ENCODE peak calls at places on chromosomes 6 and 20, in nine cellular contexts. Q, E, L, K, O, X, U, V and M are unnamed samples.

GRCh38 chr6:69216127-69216526 is 580.7 kb downstream of the LMBRD1 start:
- DNase-seq in L (no peak), X (no peak), U (no peak), O (no peak), Q (no peak), V (no peak), K (no peak), E (no peak), M (no peak)

GRCh38 chr6:4459981-4460380 is 316.2 kb upstream of the CDYL start:
- DNase-seq in U (no peak), E (no peak), O (no peak), Q (no peak), K (no peak), L (no peak), X (no peak), V (no peak), M (no peak)

GRCh38 chr6:139776051-139776450 is 401.6 kb upstream of the CITED2 start:
- DNase-seq in L (peak), E (peak), Q (no peak), V (no peak), O (no peak), U (no peak), X (no peak), K (no peak), M (no peak)

GRCh38 chr6:129102741-129103140 is 219.8 kb downstream of the LAMA2 start:
- DNase-seq in Q (no peak), K (no peak), U (peak), V (no peak), X (no peak), O (no peak), E (no peak), L (no peak), M (no peak)

GRCh38 chr6:118377711-118378414 is 170.2 kb upstream of the PLN start:
- DNase-seq in X (no peak), U (no peak), L (peak), K (peak), E (no peak), Q (no peak), O (no peak), V (no peak), M (no peak)

GRCh38 chr20:38211200-38212097 is 46.4 kb upstream of the TGM2 start:
- DNase-seq in O (no peak), Q (no peak), L (no peak), K (no peak), V (no peak), E (no peak), U (no peak), X (peak), M (no peak)

GRCh38 chr20:24331939-24332338 is 137.5 kb upstream of the SYNDIG1 start:
- DNase-seq in E (no peak), K (no peak), O (no peak), Q (no peak), V (no peak), X (no peak), L (no peak), U (no peak), M (no peak)

GRCh38 chr20:49395659-49396058 is 86.8 kb downstream of the KCNB1 start:
- DNase-seq in U (no peak), K (no peak), E (no peak), V (no peak), X (no peak), Q (no peak), O (no peak), L (no peak), M (no peak)

GRCh38 chr20:6265204-6265904 is 142.5 kb upstream of the FERMT1 start:
- DNase-seq in U (peak), Q (peak), L (no peak), K (no peak), V (peak), X (peak), O (peak), E (peak), M (peak)

GRCh38 chr20:13464702-13465101 is 174.0 kb downstream of the TASP1 start:
- DNase-seq in L (no peak), Q (no peak), U (peak), V (no peak), X (peak), K (no peak), O (peak), E (no peak), M (no peak)

GRCh38 chr6:70675822-70676221 is 8.1 kb downstream of the SMAP1 start:
- DNase-seq in L (no peak), O (no peak), E (no peak), V (peak), Q (no peak), U (no peak), K (no peak), X (no peak), M (no peak)

GRCh38 chr20:18176318-18176785 is 38.7 kb downstream of the KAT14 start:
- DNase-seq in U (no peak), L (no peak), E (no peak), K (no peak), O (no peak), X (no peak), Q (no peak), V (no peak), M (no peak)

GRCh38 chr6:159169557-159170332 is 545 bp downstream of the FNDC1 start:
- DNase-seq in V (no peak), U (peak), L (peak), E (peak), X (peak), K (no peak), O (peak), Q (no peak), M (peak)

GRCh38 chr20:35307666-35308653 is 15.7 kb upstream of the FAM83C start:
- DNase-seq in O (peak), L (no peak), Q (no peak), V (peak), U (peak), K (no peak), E (peak), X (peak), M (no peak)

GRCh38 chr6:132812255-132812732 is 2.1 kb upstream of the RPS12 start:
- DNase-seq in K (no peak), E (peak), O (peak), L (no peak), X (peak), U (peak), V (no peak), Q (no peak), M (peak)

GRCh38 chr6:132410840-132411239 is 9.6 kb upstream of the MOXD1 start:
- DNase-seq in E (no peak), Q (no peak), X (no peak), K (no peak), O (no peak), L (no peak), U (no peak), V (no peak), M (no peak)

GRCh38 chr6:111857674-111858337 is 15.4 kb downstream of the FYN start:
- DNase-seq in V (no peak), E (no peak), L (no peak), Q (no peak), X (no peak), U (no peak), O (no peak), K (no peak), M (no peak)

GRCh38 chr6:17656644-17657043 is 50.1 kb downstream of the NUP153 start:
- DNase-seq in Q (no peak), O (peak), U (peak), E (no peak), V (no peak), X (no peak), L (no peak), K (no peak), M (no peak)

GRCh38 chr20:54228841-54229240 is 21.0 kb downstream of the PFDN4 start:
- DNase-seq in E (no peak), L (no peak), V (peak), U (peak), O (peak), X (peak), K (no peak), Q (no peak), M (no peak)

GRCh38 chr20:17681741-17682102 is 320 bp downstream of the RRBP1 start:
- DNase-seq in O (no peak), U (no peak), V (no peak), L (no peak), E (no peak), Q (no peak), K (no peak), X (no peak), M (no peak)

GRCh38 chr6:142868917-142869316 is 76.1 kb downstream of the HIVEP2 start:
- DNase-seq in O (no peak), L (no peak), Q (no peak), U (no peak), X (peak), E (peak), K (no peak), V (no peak), M (no peak)

GRCh38 chr20:15584507-15584906 is 988.7 kb downstream of the KIF16B start:
- DNase-seq in E (no peak), U (no peak), L (no peak), V (no peak), K (no peak), X (no peak), O (no peak), Q (no peak), M (no peak)

GRCh38 chr6:152783217-152783878 is 32.8 kb downstream of the VIP start:
- DNase-seq in L (no peak), Q (no peak), K (no peak), V (no peak), U (no peak), E (peak), X (no peak), O (no peak), M (no peak)

GRCh38 chr20:46772901-46773300 is 63.5 kb downstream of the SLC2A10 start:
- DNase-seq in U (no peak), E (no peak), X (no peak), O (no peak), V (no peak), Q (no peak), L (no peak), K (no peak), M (peak)

GRCh38 chr6:148192310-148192709 is 150.3 kb upstream of the SASH1 start:
- DNase-seq in O (peak), L (no peak), X (peak), U (peak), E (no peak), Q (no peak), V (peak), K (no peak), M (no peak)

GRCh38 chr6:129280719-129281118 is 397.8 kb downstream of the LAMA2 start:
- DNase-seq in Q (no peak), L (no peak), E (no peak), K (peak), X (no peak), U (no peak), O (no peak), V (no peak), M (no peak)

GRCh38 chr6:142121342-142121741 is 11.4 kb upstream of the GJE1 start:
- DNase-seq in X (no peak), E (no peak), L (no peak), K (no peak), Q (no peak), O (no peak), U (no peak), V (no peak), M (no peak)

GRCh38 chr6:126051739-126052138 is 65.4 kb downstream of the TRMT11 start:
- DNase-seq in O (no peak), K (no peak), U (no peak), X (no peak), L (no peak), V (no peak), Q (no peak), E (no peak), M (no peak)

GRCh38 chr20:47150403-47151152 is 205.9 kb downstream of the ZMYND8 start:
- DNase-seq in K (peak), X (peak), L (peak), O (peak), Q (peak), U (peak), E (peak), V (peak), M (peak)

GRCh38 chr6:125205931-125206330 is 52.4 kb downstream of the TPD52L1 start:
- DNase-seq in U (no peak), E (no peak), Q (no peak), L (no peak), O (no peak), V (no peak), K (no peak), X (no peak), M (no peak)

GRCh38 chr6:155349129-155349528 is 34.8 kb upstream of the TFB1M start:
- DNase-seq in U (peak), K (no peak), X (peak), Q (no peak), O (peak), V (no peak), L (no peak), E (no peak), M (no peak)

GRCh38 chr6:137848672-137849071 is 18.4 kb upstream of the TNFAIP3 start:
- DNase-seq in K (no peak), V (no peak), U (peak), O (no peak), E (no peak), Q (no peak), L (no peak), X (no peak), M (no peak)

GRCh38 chr6:132669690-132670291 is 10.8 kb upstream of the TAAR1 start:
- DNase-seq in U (peak), O (no peak), L (no peak), V (peak), Q (peak), X (peak), E (peak), K (no peak), M (peak)

GRCh38 chr6:11263185-11263817 is 30.8 kb upstream of the NEDD9 start:
- DNase-seq in Q (no peak), L (no peak), X (peak), K (no peak), V (peak), U (peak), O (peak), E (peak), M (peak)

GRCh38 chr6:36743538-36744441 is 46.2 kb downstream of the RAB44 start:
- DNase-seq in U (no peak), O (no peak), E (no peak), V (peak), Q (no peak), L (no peak), X (no peak), K (no peak), M (peak)

GRCh38 chr20:21156266-21156665 is 30.4 kb downstream of the KIZ start:
- DNase-seq in K (no peak), E (no peak), Q (no peak), L (no peak), U (peak), V (no peak), O (peak), X (peak), M (no peak)

GRCh38 chr6:82415820-82416219 is 52.2 kb downstream of the TPBG start:
- DNase-seq in X (peak), E (no peak), U (no peak), L (no peak), K (no peak), V (peak), O (no peak), Q (no peak), M (no peak)

DNA sequence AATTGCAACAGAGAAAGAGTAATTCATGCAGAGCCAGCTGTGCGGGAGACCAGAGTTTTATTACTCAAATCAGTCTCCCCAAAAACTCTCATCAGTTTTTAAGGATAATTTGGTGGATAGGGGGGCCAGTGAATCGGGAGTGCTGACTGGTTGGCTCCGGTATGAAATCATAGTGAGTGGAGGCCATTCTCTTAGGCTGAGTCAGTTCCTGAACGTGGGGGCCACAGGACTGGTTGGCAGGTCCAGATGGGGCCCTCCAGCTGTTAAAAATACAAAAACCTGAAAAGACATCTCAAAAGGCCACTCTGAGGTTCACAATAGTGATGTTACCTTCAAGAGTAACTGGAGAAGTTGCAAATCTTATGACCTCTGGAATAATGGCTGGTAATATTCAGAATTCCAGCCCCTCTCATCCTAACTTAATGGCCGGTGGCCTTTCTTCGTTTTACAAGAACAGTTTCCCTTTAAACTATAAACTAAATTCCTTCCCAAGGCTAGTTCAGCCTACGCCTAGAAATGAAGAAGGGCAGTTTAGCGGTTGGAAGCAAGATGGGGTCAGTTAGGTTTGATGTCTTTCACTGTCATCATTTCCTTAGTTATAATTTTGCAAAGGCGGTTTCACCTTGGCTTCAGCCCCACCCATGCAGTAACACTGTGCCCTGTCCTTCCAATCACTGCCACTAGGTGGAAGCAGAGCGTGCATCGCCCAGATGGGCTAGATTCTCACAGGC is 6.8 kb upstream of the MICA start:
- DNase-seq in L (peak), U (peak), K (peak), Q (peak), E (peak), O (peak), X (peak), V (peak), M (peak)
- H3K4me2 ChIP-seq in L (no peak), U (peak), K (peak), Q (peak), E (peak), O (peak), X (peak), V (peak), M (no peak)

GRCh38 chr20:3680701-3681351 is 984 bp downstream of the ADAM33 start:
- DNase-seq in K (no peak), V (no peak), X (peak), Q (no peak), L (no peak), O (no peak), U (no peak), E (no peak), M (no peak)
- H3K4me2 ChIP-seq in K (no peak), V (no peak), X (peak), Q (peak), L (no peak), O (peak), U (peak), E (no peak), M (peak)

GRCh38 chr20:32737371-32738223 is 5.7 kb downstream of the COMMD7 start:
- DNase-seq in V (peak), K (peak), E (peak), X (peak), O (peak), Q (no peak), U (peak), L (no peak), M (no peak)
- H3K4me2 ChIP-seq in V (no peak), K (peak), E (peak), X (peak), O (peak), Q (no peak), U (peak), L (no peak), M (no peak)

DNA sequence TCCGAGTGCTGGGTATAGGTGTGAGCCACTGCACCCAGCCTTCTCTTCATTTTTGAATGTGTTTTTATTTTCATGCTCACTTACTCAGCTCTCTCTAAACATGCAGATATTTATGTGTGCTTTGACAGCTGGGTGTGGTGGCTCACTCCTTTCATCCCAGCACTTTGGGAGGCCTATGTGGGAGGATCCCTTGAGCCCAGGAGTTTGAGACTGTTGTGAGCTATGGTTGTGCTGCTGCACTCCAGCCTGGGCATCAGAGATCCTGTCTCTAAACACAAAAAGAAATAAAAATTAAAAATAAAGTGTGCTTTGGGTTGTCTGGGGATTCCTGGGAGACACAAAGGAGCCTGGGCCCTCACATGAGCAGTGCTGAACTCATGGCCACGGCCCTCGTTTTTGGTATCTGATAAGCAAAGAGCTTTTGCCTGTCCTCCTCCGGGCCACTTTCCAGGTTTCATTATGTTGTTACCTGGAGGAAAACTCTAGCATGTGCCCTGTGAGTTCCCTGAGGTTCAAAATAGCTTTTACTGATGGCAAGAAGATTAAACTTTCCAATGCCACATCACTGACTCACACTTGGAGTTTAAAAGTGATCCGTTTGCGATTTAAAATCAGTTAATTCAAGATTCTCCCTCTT is 78.5 kb downstream of the CD164 start:
- DNase-seq in U (no peak), E (no peak), K (no peak), Q (no peak), X (peak), L (no peak), O (no peak), V (no peak), M (no peak)
- H3K4me2 ChIP-seq in U (no peak), E (no peak), K (no peak), Q (no peak), X (no peak), L (no peak), O (no peak), V (no peak), M (no peak)

DNA sequence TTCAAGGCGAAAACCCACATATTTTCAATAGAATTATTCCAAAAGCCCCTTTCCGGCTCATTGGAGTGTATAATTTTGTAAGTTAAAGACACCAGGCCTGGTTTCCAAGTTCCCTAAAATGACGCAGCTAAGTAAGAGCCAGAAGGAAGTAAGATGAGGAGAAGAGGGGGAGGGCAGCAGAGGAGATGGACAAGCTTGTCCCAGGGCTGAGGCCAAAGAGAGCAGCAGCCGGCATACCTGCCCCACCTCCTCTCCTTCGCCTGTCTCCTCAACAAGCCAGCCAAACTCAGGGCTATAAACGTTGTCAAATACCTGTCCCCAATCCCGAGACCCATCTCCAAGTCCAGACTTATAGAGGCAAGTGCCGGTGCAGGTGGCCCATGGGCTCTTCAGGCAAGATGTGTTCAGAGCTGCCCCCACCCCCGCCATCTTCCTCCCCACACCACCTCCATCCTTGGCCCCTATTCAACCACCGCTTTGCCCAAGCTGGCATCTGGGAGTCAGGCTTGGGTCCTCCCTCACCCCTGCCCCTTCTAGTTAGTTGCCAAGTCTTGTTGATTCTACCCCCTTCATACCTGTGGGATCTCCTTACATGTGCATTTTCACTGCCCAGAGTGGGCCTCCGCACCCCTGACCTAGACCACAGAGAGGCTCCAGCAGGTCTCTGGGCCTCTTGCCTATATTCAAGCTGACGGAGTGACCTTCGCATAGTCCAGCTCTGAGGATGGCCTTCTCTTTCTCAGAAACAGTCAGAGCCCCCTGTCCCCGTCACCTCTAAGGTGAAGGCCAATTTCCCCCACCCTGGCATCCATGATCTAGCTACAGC is 75.7 kb upstream of the SIRPA start:
- DNase-seq in X (no peak), K (no peak), O (no peak), Q (no peak), E (no peak), V (no peak), U (no peak), L (no peak), M (no peak)
- H3K4me2 ChIP-seq in X (no peak), K (no peak), O (no peak), Q (no peak), E (no peak), V (no peak), U (no peak), L (no peak), M (no peak)

GRCh38 chr20:10502098-10502526 is 67.0 kb downstream of the SLX4IP start:
- DNase-seq in U (no peak), Q (no peak), K (peak), L (no peak), X (no peak), E (no peak), V (no peak), O (no peak), M (no peak)
- H3K4me2 ChIP-seq in U (no peak), Q (no peak), K (peak), L (no peak), X (no peak), E (no peak), V (no peak), O (peak), M (no peak)